ENCODE peak calls at places on chromosome 16, in four cellular contexts. C is AG09309, D is Peyer's patch, R is AG04450. M is an unnamed sample.

GRCh38 chr16:66988197-66988788 is at the start of gene CES4A:
- DNase-seq in R (peak; percentile 53), C (no peak), D (no peak), M (no peak)

GRCh38 chr16:74592847-74593246 is 14.1 kb downstream of the GLG1 start:
- DNase-seq in R (no peak), D (no peak), C (no peak), M (no peak)

GRCh38 chr16:67391424-67392300 is 1.6 kb downstream of the TPPP3 start:
- DNase-seq in R (no peak), D (no peak), C (no peak), M (no peak)

GRCh38 chr16:69741951-69742904 is 12.5 kb downstream of the NOB1 start:
- DNase-seq in C (no peak), D (peak; percentile 92), R (no peak), M (no peak)

GRCh38 chr16:31177136-31177535 is 2.8 kb upstream of the FUS start:
- DNase-seq in R (no peak), C (peak; percentile 7), D (no peak), M (peak; percentile 59)

GRCh38 chr16:12455287-12455798 is 348.3 kb downstream of the CPPED1 start:
- DNase-seq in D (peak; percentile 78), R (no peak), C (no peak), M (peak; percentile 28)

GRCh38 chr16:46583036-46583435 is 38.1 kb downstream of the SHCBP1 start:
- DNase-seq in C (no peak), D (no peak), R (no peak), M (no peak)

GRCh38 chr16:59543641-59544040 is 809.5 kb upstream of the GOT2 start:
- DNase-seq in R (peak; percentile 30), C (peak; percentile 21), D (no peak), M (peak; percentile 82)

GRCh38 chr16:24978370-24978914 is 36.7 kb downstream of the ARHGAP17 start:
- DNase-seq in D (no peak), C (no peak), R (no peak), M (no peak)

GRCh38 chr16:58028168-58028455 is 2.6 kb downstream of the MMP15 start:
- DNase-seq in C (no peak), R (no peak), D (no peak), M (no peak)

GRCh38 chr16:56547120-56547948 is 17.5 kb upstream of the MT4 start:
- DNase-seq in R (peak; percentile 55), D (no peak), C (peak; percentile 10), M (peak; percentile 34)

GRCh38 chr16:69823831-69824563 is 61.9 kb downstream of the WWP2 start:
- DNase-seq in D (no peak), R (no peak), C (no peak), M (no peak)

GRCh38 chr16:69089091-69089912 is 16.2 kb upstream of the HAS3 start:
- DNase-seq in D (no peak), C (no peak), R (no peak), M (no peak)

GRCh38 chr16:12612598-12613101 is 191.0 kb downstream of the CPPED1 start:
- DNase-seq in R (no peak), C (no peak), D (no peak), M (no peak)

GRCh38 chr16:10970065-10970464 is 25.7 kb downstream of the CLEC16A start:
- DNase-seq in C (no peak), R (no peak), D (no peak), M (no peak)
- TF ChIP-seq CTCF in C (no peak), R (no peak), D (no peak), M (no peak)

DNA sequence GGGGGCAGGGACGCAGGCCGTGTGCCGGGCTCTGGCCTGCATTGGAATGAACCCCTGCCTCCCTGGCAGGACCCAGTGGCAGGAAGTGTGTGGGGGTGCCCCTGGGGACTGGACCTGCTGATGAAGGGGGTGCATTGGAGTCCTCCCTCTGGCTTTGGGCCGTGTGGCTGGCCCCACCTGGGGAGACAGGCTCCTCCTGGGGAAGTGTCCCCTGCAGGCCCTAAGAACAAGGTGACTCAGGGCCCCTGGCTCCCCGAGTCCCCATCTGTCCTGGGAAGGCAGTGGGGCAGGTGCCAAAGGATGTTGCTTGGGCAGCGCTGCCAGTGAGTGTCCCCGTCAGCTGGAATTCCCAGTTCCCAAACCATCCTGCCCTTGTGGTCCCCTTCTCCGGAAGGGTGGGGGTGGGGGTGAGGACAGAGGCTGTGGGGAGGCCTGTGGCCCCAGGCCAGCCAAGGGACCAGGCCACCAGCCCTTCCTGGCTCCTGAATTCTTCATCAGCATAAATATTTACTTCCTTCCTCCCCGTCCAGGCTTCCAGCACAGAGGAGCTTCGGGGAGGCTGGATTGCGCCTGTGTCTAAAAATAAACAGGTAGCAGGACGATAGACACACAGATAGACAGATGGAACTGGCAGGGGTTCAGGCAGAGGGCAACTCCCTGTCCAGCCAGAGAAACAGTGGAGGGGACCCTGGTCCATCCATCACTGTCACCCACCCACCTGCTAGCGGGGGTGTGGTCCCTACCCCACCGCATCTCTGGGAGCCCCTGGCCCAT is 12.9 kb downstream of the GLIS2 start:
- DNase-seq in D (no peak), C (no peak), R (no peak), M (no peak)
- H3K4me3 ChIP-seq in D (peak overlapping the region; percentile 51), C (no peak overlapping the region), R (peak overlapping the region; percentile 44), M (no peak overlapping the region)

DNA sequence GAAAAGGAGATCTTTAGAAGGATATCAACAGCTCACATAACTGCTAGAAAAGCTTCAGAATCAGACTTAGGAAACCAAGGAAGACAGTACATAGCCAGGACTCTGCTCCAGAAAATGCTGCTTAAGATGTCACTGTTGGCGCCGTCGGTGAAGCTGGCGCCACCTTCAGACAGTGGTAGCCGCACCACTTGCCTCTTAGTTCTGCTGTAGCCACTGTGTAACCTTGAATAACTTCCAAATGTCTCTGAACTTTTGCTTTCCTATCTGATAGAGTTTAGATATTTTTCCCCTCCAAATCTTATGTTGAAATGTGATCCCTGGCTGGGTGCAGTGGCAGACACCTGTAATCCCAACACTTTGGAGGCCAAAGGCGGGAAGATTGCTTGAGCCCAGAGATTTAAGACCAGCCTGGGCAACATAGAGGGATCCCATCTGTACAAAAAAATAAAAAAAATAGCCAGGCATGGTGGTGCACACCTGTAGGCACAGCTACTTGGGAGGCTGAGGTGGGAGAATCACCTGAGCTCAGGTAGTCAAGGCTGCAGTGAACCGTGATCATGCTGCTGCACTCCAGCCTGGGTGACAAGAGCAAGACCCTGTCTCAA is 6.3 kb upstream of the USP31 start:
- DNase-seq in R (no peak), C (no peak), D (no peak), M (no peak)
- TF ChIP-seq CTCF in R (peak; percentile 30), C (peak; percentile 40), D (no peak), M (peak; percentile 38)

GRCh38 chr16:89491974-89492687 is 1.8 kb upstream of the ANKRD11 start:
- DNase-seq in R (no peak), C (no peak), D (no peak), M (no peak)
- H3K4me3 ChIP-seq in R (peak overlapping the region; percentile 83), C (peak overlapping the region; percentile 75), D (peak overlapping the region; percentile 97), M (peak overlapping the region; percentile 91)

DNA sequence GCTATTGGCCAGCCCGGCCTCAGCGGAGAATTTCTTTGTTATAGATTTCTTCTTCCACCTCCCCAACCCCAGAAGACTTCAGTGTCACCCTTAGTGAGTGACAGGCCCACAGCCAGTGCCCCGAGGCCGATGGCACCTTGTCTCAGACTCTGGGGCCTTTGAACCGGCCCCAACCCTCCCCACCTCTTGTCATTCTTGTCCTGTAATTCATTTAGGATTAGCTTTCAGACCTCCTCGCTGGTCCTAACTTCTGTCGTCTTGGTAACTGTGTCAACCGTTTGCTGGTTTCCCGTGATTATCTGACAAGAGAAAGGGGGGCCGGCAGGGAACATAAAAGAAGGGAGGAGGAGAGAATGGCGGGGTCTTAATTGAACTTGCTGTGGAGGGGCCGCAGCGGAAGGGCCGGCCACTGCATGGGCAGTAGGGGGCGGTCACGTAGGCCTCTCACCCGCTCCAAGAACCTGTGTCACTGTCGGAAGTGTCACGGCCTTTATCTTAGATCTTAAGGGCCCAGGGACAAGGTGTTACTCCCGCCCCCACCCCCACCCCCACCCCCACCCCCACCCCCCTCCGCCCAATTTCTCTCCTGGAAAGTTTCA is 46.5 kb upstream of the GSE1 start:
- DNase-seq in R (no peak), D (no peak), C (no peak), M (no peak)
- TF ChIP-seq CTCF in R (no peak), D (peak; percentile 51), C (no peak), M (peak; percentile 37)

M was measured in astrocyte of the cerebellum.